ENCODE peak calls at places on chromosomes 4 and X, in nine cellular contexts. I, R, C, V, S, W, J, K and Z are unnamed samples.

GRCh38 chrX:32448320-32448719 is 763.0 kb downstream of the DMD start:
- DNase-seq in I (no peak), R (no peak), C (no peak), V (no peak), S (peak; percentile 28), W (peak; percentile 53), J (peak; percentile 15), K (no peak), Z (peak; percentile 0)

GRCh38 chrX:1658083-1658463 is 43.2 kb downstream of the ASMT start:
- DNase-seq in I (no peak), R (no peak), C (no peak), V (no peak), S (no peak), W (no peak), J (no peak), K (no peak), Z (no peak)

GRCh38 chr4:141815646-141816045 is 179.3 kb downstream of the IL15 start:
- DNase-seq in I (no peak), R (no peak), C (no peak), V (no peak), S (no peak), W (no peak), J (no peak), K (no peak), Z (no peak)

GRCh38 chrX:50920132-50920531 is 9.6 kb downstream of the BMP15 start:
- DNase-seq in I (no peak), R (no peak), C (no peak), V (no peak), S (no peak), W (peak; percentile 15), J (peak; percentile 27), K (no peak), Z (peak; percentile 1)

GRCh38 chr4:98399915-98400314 is 138.7 kb downstream of the RAP1GDS1 start:
- DNase-seq in I (no peak), R (no peak), C (no peak), V (no peak), S (no peak), W (no peak), J (peak; percentile 35), K (no peak), Z (no peak)

GRCh38 chr4:88255111-88255510 is 29.2 kb downstream of the PPM1K start:
- DNase-seq in I (no peak), R (no peak), C (no peak), V (no peak), S (no peak), W (no peak), J (no peak), K (no peak), Z (no peak)

GRCh38 chrX:116436358-116436816 is at the start of gene SLC6A14:
- DNase-seq in I (peak; percentile 78), R (no peak), C (no peak), V (no peak), S (no peak), W (no peak), J (no peak), K (peak; percentile 20), Z (peak; percentile 49)

GRCh38 chrX:119181491-119181890 is 53.9 kb upstream of the KIAA1210 start:
- DNase-seq in I (no peak), R (no peak), C (no peak), V (no peak), S (peak; percentile 10), W (peak; percentile 48), J (peak; percentile 14), K (no peak), Z (peak; percentile 12)

GRCh38 chr4:15410750-15411149 is 17.1 kb upstream of the C1QTNF7 start:
- DNase-seq in I (no peak), R (no peak), C (no peak), V (no peak), S (no peak), W (no peak), J (peak; percentile 20), K (no peak), Z (no peak)

GRCh38 chr4:79298484-79298883 is 27.4 kb downstream of the NAA11 start:
- DNase-seq in I (no peak), R (no peak), C (no peak), V (no peak), S (no peak), W (no peak), J (no peak), K (no peak), Z (no peak)

GRCh38 chrX:149830192-149830873 is 48.6 kb downstream of the MAGEA9 start:
- DNase-seq in I (no peak), R (no peak), C (no peak), V (no peak), S (peak; percentile 42), W (peak; percentile 63), J (peak; percentile 24), K (no peak), Z (no peak)

GRCh38 chr4:129364747-129365452 is 268.9 kb downstream of the C4orf33 start:
- DNase-seq in I (no peak), R (no peak), C (no peak), V (no peak), S (no peak), W (no peak), J (no peak), K (no peak), Z (no peak)

GRCh38 chr4:120520761-120521160 is 401.8 kb downstream of the PRDM5 start:
- DNase-seq in I (no peak), R (no peak), C (no peak), V (no peak), S (no peak), W (no peak), J (no peak), K (no peak), Z (no peak)

GRCh38 chr4:39255266-39255665 is 72.9 kb downstream of the WDR19 start:
- DNase-seq in I (no peak), R (no peak), C (no peak), V (peak; percentile 11), S (peak; percentile 93), W (peak; percentile 80), J (peak; percentile 92), K (no peak), Z (peak; percentile 7)

GRCh38 chrX:97399400-97399799 is 515.7 kb downstream of the RPA4 start:
- DNase-seq in I (no peak), R (no peak), C (no peak), V (no peak), S (peak; percentile 77), W (peak; percentile 61), J (peak; percentile 64), K (no peak), Z (no peak)

GRCh38 chr4:143346208-143346607 is 9.5 kb downstream of the GAB1 start:
- DNase-seq in I (no peak), R (no peak), C (no peak), V (no peak), S (no peak), W (no peak), J (no peak), K (no peak), Z (no peak)

GRCh38 chr4:156976147-156976546 is 4.5 kb upstream of the PDGFC start:
- DNase-seq in I (no peak), R (no peak), C (no peak), V (peak; percentile 83), S (peak; percentile 91), W (peak; percentile 91), J (peak; percentile 70), K (no peak), Z (no peak)